ENCODE peak calls at places on chromosomes 16 and 17, in four cellular contexts. L is SK-N-SH, E is tibial artery, I is Peyer's patch. S is an unnamed sample.

GRCh38 chr16:64695684-64696083 is 426.2 kb downstream of the CDH11 start:
- DNase-seq in E (no peak), I (no peak), L (no peak), S (no peak)

GRCh38 chr17:80901319-80901718 is 90.3 kb upstream of the CHMP6 start:
- DNase-seq in L (no peak), I (no peak), E (no peak), S (no peak)

GRCh38 chr17:80303824-80304223 is 43.2 kb downstream of the RNF213 start:
- DNase-seq in I (no peak), L (no peak), E (no peak), S (no peak)

GRCh38 chr17:28620010-28620409 is 6.0 kb upstream of the RSKR start:
- DNase-seq in E (no peak), L (no peak), I (no peak), S (no peak)

GRCh38 chr17:74519951-74520553 is 11.2 kb downstream of the CD300LB start:
- DNase-seq in L (no peak), E (peak), I (no peak), S (peak)

GRCh38 chr16:66609139-66609510 is 4.6 kb downstream of the CMTM3 start:
- DNase-seq in I (no peak), E (no peak), L (no peak), S (no peak)

GRCh38 chr17:77380411-77381184 is 239.8 kb downstream of the SEC14L1 start:
- DNase-seq in L (no peak), I (no peak), E (no peak), S (no peak)

GRCh38 chr16:85361441-85362118 is 249.3 kb upstream of the CIBAR2 start:
- DNase-seq in I (peak), L (peak), E (no peak), S (no peak)

GRCh38 chr17:80270836-80271235 is 10.2 kb downstream of the RNF213 start:
- DNase-seq in I (no peak), L (peak), E (no peak), S (no peak)

GRCh38 chr17:56347646-56348045 is 194.4 kb downstream of the ANKFN1 start:
- DNase-seq in E (no peak), I (no peak), L (no peak), S (no peak)

GRCh38 chr16:52591441-52592215 is 44.7 kb upstream of the TOX3 start:
- DNase-seq in E (no peak), L (no peak), I (no peak), S (no peak)

GRCh38 chr17:39679521-39680192 is 8.2 kb downstream of the PGAP3 start:
- DNase-seq in L (no peak), E (no peak), I (peak), S (no peak)

GRCh38 chr17:40541060-40541872 is 24.0 kb downstream of the CCR7 start:
- DNase-seq in L (no peak), E (no peak), I (peak), S (peak)

GRCh38 chr16:69482410-69482951 is 58.1 kb downstream of the CYB5B start:
- DNase-seq in E (peak), L (no peak), I (no peak), S (peak)

GRCh38 chr17:78356163-78356713 is 3.6 kb downstream of the SOCS3 start:
- DNase-seq in E (no peak), I (no peak), L (no peak), S (no peak)

GRCh38 chr17:4003501-4004421 is 39.5 kb upstream of the ATP2A3 start:
- DNase-seq in L (peak), E (no peak), I (peak), S (no peak)

GRCh38 chr16:67198238-67198734 is 645 bp upstream of the ELMO3 start:
- DNase-seq in L (peak), E (no peak), I (peak), S (no peak)

GRCh38 chr17:49146620-49147306 is 14.2 kb downstream of the B4GALNT2 start:
- DNase-seq in L (no peak), E (no peak), I (no peak), S (no peak)

GRCh38 chr17:13518271-13519000 is 83.3 kb downstream of the HS3ST3A1 start:
- DNase-seq in L (no peak), E (no peak), I (no peak), S (no peak)

GRCh38 chr17:57482657-57483056 is 226.3 kb downstream of the MSI2 start:
- DNase-seq in E (no peak), I (no peak), L (no peak), S (no peak)

GRCh38 chr16:23509441-23509754 is 896 bp downstream of the GGA2 start:
- DNase-seq in E (no peak), I (no peak), L (no peak), S (no peak)

GRCh38 chr17:30113213-30113612 is 3.4 kb upstream of the NSRP1 start:
- DNase-seq in E (no peak), L (no peak), I (no peak), S (no peak)

GRCh38 chr17:77100009-77100408 is 40.8 kb upstream of the SEC14L1 start:
- DNase-seq in L (no peak), I (no peak), E (peak), S (no peak)

GRCh38 chr17:43860077-43860725 is 13.2 kb downstream of the CD300LG start:
- DNase-seq in I (peak), L (no peak), E (no peak), S (peak)

GRCh38 chr17:73237714-73238113 is 24.0 kb downstream of the CPSF4L start:
- DNase-seq in E (no peak), I (no peak), L (no peak), S (no peak)

GRCh38 chr17:42180411-42180921 is 476 bp downstream of the KCNH4 start:
- DNase-seq in I (no peak), L (peak), E (no peak), S (no peak)

GRCh38 chr16:77387075-77387474 is 47.8 kb downstream of the ADAMTS18 start:
- DNase-seq in E (no peak), L (no peak), I (no peak), S (no peak)

GRCh38 chr17:44960654-44961053 is 7.4 kb downstream of the C1QL1 start:
- DNase-seq in E (no peak), I (peak), L (no peak), S (no peak)
- H3K27ac ChIP-seq in E (no peak), I (no peak), L (no peak), S (no peak)

GRCh38 chr16:81616321-81617020 is 162.6 kb upstream of the PLCG2 start:
- DNase-seq in E (no peak), I (peak), L (peak), S (no peak)
- H3K27ac ChIP-seq in E (no peak), I (peak), L (no peak), S (peak)

DNA sequence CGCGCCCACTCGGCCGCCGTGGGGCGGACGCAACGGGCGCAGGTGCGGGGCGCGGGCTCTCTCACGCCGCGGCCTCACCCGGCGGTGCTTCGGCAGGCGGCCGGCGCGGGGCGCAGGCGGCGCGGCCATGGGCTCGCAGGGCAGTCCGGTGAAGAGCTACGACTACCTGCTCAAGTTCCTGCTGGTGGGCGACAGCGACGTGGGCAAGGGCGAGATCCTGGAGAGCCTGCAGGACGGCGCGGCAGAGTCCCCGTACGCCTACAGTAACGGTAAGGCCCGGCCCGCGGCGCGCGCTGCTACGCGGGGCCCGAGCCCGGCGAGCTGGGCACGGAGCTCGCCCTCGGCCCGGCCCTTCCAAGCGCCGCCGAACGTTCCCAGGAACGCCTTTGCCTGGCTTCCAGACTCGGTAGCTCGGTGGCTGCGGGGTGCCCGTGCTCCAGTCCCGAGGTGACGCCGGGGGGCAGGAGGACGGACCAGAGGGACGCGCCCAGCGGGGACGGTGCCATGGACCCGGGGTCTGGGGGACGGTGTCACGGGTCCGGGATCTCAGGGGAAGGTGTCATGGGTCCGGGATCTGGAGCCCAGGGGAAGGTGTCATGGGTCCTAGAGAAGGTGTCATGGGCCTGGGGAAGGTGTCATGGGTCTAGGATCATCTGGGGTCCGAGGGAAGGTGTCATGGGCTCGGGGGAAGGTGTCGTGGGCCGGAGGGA is 454 bp downstream of the RAB40C start:
- DNase-seq in L (peak), I (no peak), E (no peak), S (no peak)
- H3K27ac ChIP-seq in L (no peak), I (peak), E (peak), S (peak)

GRCh38 chr16:72301416-72302048 is 129.6 kb upstream of the PMFBP1 start:
- DNase-seq in E (no peak), I (no peak), L (no peak), S (no peak)
- H3K27ac ChIP-seq in E (no peak), I (no peak), L (no peak), S (no peak)

GRCh38 chr17:66677201-66677981 is 157.5 kb upstream of the CACNG5 start:
- DNase-seq in I (no peak), E (no peak), L (no peak), S (peak)
- H3K27ac ChIP-seq in I (no peak), E (no peak), L (no peak), S (no peak)

GRCh38 chr17:82888583-82889495 is 49.0 kb upstream of the ZNF750 start:
- DNase-seq in E (no peak), I (no peak), L (peak), S (no peak)
- H3K27ac ChIP-seq in E (no peak), I (no peak), L (no peak), S (no peak)

S was measured in coronary artery.